ENCODE peak calls at places on chromosomes 1 and 21, in eight cellular contexts. A is colonic mucosa, G is breast epithelium, O is SK-N-SH, W is lower lobe of right lung, B is transverse colon, E is mucosa of descending colon, F is body of pancreas. V is an unnamed sample. For H3K36me3, the result is how much of the 10 kb centered on the place peaks cover.

GRCh38 chr1:28126778-28127430 is 38.5 kb upstream of the EYA3 start:
- DNase-seq in W (no peak), E (no peak), F (no peak), A (no peak), O (no peak), G (no peak), B (no peak), V (no peak)

GRCh38 chr1:151943591-151943990 is 34.3 kb upstream of the THEM4 start:
- DNase-seq in F (no peak), A (no peak), O (no peak), W (no peak), G (no peak), B (no peak), E (no peak), V (no peak)

GRCh38 chr1:153447498-153448170 is 12.8 kb downstream of the S100A7 start:
- DNase-seq in W (no peak), B (no peak), O (no peak), F (no peak), A (no peak), G (no peak), E (no peak), V (no peak)

GRCh38 chr1:20125091-20125490 is 5.8 kb upstream of the PLA2G2D start:
- DNase-seq in G (no peak), E (no peak), W (no peak), B (no peak), A (no peak), O (no peak), F (no peak), V (no peak)

GRCh38 chr1:226444901-226445300 is 37.0 kb upstream of the PARP1 start:
- DNase-seq in F (peak), O (no peak), G (no peak), E (no peak), B (peak), A (peak), W (no peak), V (no peak)

GRCh38 chr1:173669491-173669941 is at the start of gene ANKRD45:
- DNase-seq in E (peak), O (peak), B (no peak), F (peak), W (peak), G (no peak), A (no peak), V (peak)

GRCh38 chr1:7373936-7374760 is 396.9 kb upstream of the VAMP3 start:
- DNase-seq in W (no peak), E (no peak), G (no peak), B (no peak), F (no peak), A (no peak), O (no peak), V (no peak)

GRCh38 chr1:226060976-226061792 is 1.3 kb upstream of the H3-3A start:
- DNase-seq in O (peak), E (no peak), A (peak), F (no peak), W (no peak), G (no peak), B (no peak), V (peak)

GRCh38 chr1:248805905-248806304 is 19.8 kb downstream of the SH3BP5L start:
- DNase-seq in E (no peak), F (peak), G (no peak), A (no peak), O (no peak), W (no peak), B (no peak), V (no peak)

GRCh38 chr1:22876359-22877111 is 96.1 kb downstream of the LACTBL1 start:
- DNase-seq in A (no peak), O (no peak), F (no peak), B (no peak), G (no peak), W (no peak), E (no peak), V (peak)

GRCh38 chr1:118110580-118110979 is 74.4 kb downstream of the SPAG17 start:
- DNase-seq in W (no peak), G (no peak), E (no peak), O (no peak), B (no peak), F (no peak), A (no peak), V (no peak)

GRCh38 chr1:55374801-55375616 is 159.8 kb upstream of the USP24 start:
- DNase-seq in F (no peak), W (no peak), A (no peak), O (no peak), E (no peak), B (peak), G (no peak), V (no peak)

GRCh38 chr1:167057297-167057688 is 32.9 kb downstream of the GPA33 start:
- DNase-seq in O (peak), E (no peak), F (peak), W (no peak), G (no peak), B (no peak), A (no peak), V (peak)

GRCh38 chr1:54579337-54579781 is 31.3 kb downstream of the ACOT11 start:
- DNase-seq in A (no peak), O (no peak), W (no peak), F (no peak), B (no peak), E (no peak), G (peak), V (peak)

GRCh38 chr21:33871171-33871570 is 44.4 kb downstream of the ATP5PO start:
- DNase-seq in A (no peak), O (no peak), B (no peak), F (no peak), G (no peak), E (no peak), W (no peak), V (no peak)

GRCh38 chr1:60762176-60762575 is 320.2 kb upstream of the NFIA start:
- DNase-seq in B (no peak), O (no peak), A (no peak), G (no peak), W (no peak), E (no peak), F (no peak), V (no peak)

GRCh38 chr1:110309139-110309538 is 30.0 kb upstream of the RBM15 start:
- DNase-seq in O (no peak), A (no peak), B (no peak), E (no peak), W (no peak), F (peak), G (no peak), V (no peak)

GRCh38 chr1:203166192-203166940 is 9.3 kb downstream of the MYBPH start:
- DNase-seq in W (no peak), F (peak), E (no peak), B (peak), A (peak), O (no peak), G (no peak), V (peak)

GRCh38 chr1:39266269-39266668 is 61.8 kb downstream of the MACF1 start:
- DNase-seq in B (no peak), O (no peak), W (no peak), F (no peak), G (no peak), A (no peak), E (no peak), V (peak)

GRCh38 chr1:225424562-225425210 is 3.2 kb downstream of the LBR start:
- DNase-seq in A (no peak), W (no peak), E (no peak), F (no peak), B (no peak), G (no peak), O (no peak), V (no peak)

GRCh38 chr1:227793079-227793947 is 22.2 kb upstream of the PRSS38 start:
- DNase-seq in E (no peak), A (no peak), O (no peak), B (no peak), W (no peak), G (no peak), F (no peak), V (no peak)

GRCh38 chr1:19260211-19261138 is 8.9 kb downstream of the MRTO4 start:
- DNase-seq in W (no peak), B (peak), F (peak), O (no peak), G (no peak), E (peak), A (peak), V (peak)

GRCh38 chr1:70737125-70737524 is 310.5 kb downstream of the PTGER3 start:
- DNase-seq in G (no peak), W (no peak), B (no peak), F (no peak), O (no peak), A (no peak), E (no peak), V (no peak)

GRCh38 chr21:26965091-26965566 is 1.8 kb downstream of the ADAMTS5 start:
- DNase-seq in B (no peak), W (no peak), O (no peak), A (no peak), G (peak), E (no peak), F (no peak), V (peak)

GRCh38 chr1:22317231-22317919 is 134.3 kb upstream of the ZBTB40 start:
- DNase-seq in B (no peak), G (no peak), O (peak), F (no peak), W (no peak), E (no peak), A (no peak), V (peak)

GRCh38 chr1:209106237-209106741 is 477.2 kb upstream of the CAMK1G start:
- DNase-seq in E (no peak), B (no peak), G (no peak), W (no peak), F (no peak), O (peak), A (no peak), V (peak)

GRCh38 chr1:1393428-1393827 is 5.7 kb downstream of the CCNL2 start:
- DNase-seq in O (no peak), F (no peak), B (no peak), G (no peak), W (no peak), A (no peak), E (no peak), V (no peak)

GRCh38 chr1:225462714-225463574 is 35.1 kb upstream of the LBR start:
- DNase-seq in W (no peak), A (peak), G (no peak), E (no peak), B (no peak), O (peak), F (no peak), V (no peak)

GRCh38 chr21:22346576-22346975 is 1348.4 kb downstream of the NCAM2 start:
- DNase-seq in O (peak), A (no peak), E (no peak), B (no peak), F (no peak), G (no peak), W (no peak), V (no peak)

GRCh38 chr1:162699366-162699765 is 67.1 kb downstream of the DDR2 start:
- DNase-seq in F (no peak), O (no peak), A (no peak), W (no peak), E (no peak), B (no peak), G (no peak), V (no peak)

GRCh38 chr1:168488153-168488552 is 55.6 kb downstream of the XCL2 start:
- DNase-seq in G (peak), E (no peak), F (peak), A (no peak), B (no peak), W (no peak), O (no peak), V (no peak)

GRCh38 chr1:180026556-180026955 is 71.9 kb downstream of the CEP350 start:
- DNase-seq in E (no peak), G (no peak), W (no peak), A (no peak), B (no peak), F (no peak), O (no peak), V (no peak)

GRCh38 chr1:91582431-91582921 is 81.8 kb downstream of the CDC7 start:
- DNase-seq in B (no peak), F (no peak), E (no peak), O (no peak), A (no peak), W (no peak), G (no peak), V (no peak)

GRCh38 chr21:44054710-44055109 is 42.6 kb downstream of the TRAPPC10 start:
- DNase-seq in F (no peak), E (no peak), W (no peak), A (no peak), B (no peak), O (no peak), G (no peak), V (no peak)

GRCh38 chr1:236829085-236829484 is 34.0 kb downstream of the MTR start:
- DNase-seq in A (no peak), W (no peak), O (no peak), B (no peak), E (no peak), G (no peak), F (no peak), V (no peak)

GRCh38 chr1:236819856-236820255 is 24.8 kb downstream of the MTR start:
- DNase-seq in B (no peak), W (no peak), A (no peak), E (no peak), O (no peak), F (no peak), G (no peak), V (no peak)

GRCh38 chr1:236821111-236821625 is 26.1 kb downstream of the MTR start:
- DNase-seq in G (no peak), E (no peak), B (no peak), F (no peak), O (no peak), W (no peak), A (no peak), V (no peak)

GRCh38 chr1:236823559-236823958 is 28.5 kb downstream of the MTR start:
- DNase-seq in F (no peak), G (no peak), E (no peak), B (no peak), W (no peak), A (no peak), O (no peak), V (no peak)
- H3K36me3 ChIP-seq in F (under half), G (under half), E (under half), B (under half), W (half or more), A (under half), O (under half), V (under half)

GRCh38 chr1:112721966-112722524 is 6.9 kb upstream of the PPM1J start:
- DNase-seq in W (no peak), E (no peak), F (no peak), G (no peak), B (no peak), A (no peak), O (no peak), V (no peak)

GRCh38 chr1:112719706-112720105 is 4.6 kb upstream of the PPM1J start:
- DNase-seq in O (no peak), E (no peak), G (no peak), B (no peak), W (no peak), F (no peak), A (no peak), V (no peak)

GRCh38 chr1:112727716-112728115 is 12.6 kb upstream of the PPM1J start:
- DNase-seq in F (no peak), O (no peak), A (no peak), G (no peak), W (no peak), B (no peak), E (no peak), V (no peak)

GRCh38 chr1:112722601-112723510 is 7.7 kb upstream of the PPM1J start:
- DNase-seq in F (no peak), B (no peak), E (no peak), A (no peak), G (no peak), W (no peak), O (no peak), V (peak)

DNA sequence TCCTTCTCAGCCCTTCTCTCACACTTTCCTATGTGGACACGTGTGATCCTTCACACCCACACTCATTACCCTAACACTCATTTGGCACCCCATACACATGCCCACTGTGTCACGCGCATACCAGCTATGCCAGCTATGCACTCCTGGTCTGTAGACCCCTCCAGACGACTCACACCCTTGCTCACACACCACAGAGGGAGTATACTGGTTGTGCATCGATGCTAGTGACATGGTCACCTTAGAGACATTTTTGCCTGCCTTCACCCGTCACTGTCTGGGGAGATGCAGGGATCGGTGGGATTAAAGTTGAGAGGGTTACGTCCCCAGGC is 8.3 kb upstream of the PPM1J start:
- DNase-seq in W (no peak), A (no peak), E (no peak), B (no peak), G (no peak), O (no peak), F (no peak), V (no peak)
- H3K4me3 ChIP-seq in W (no peak), A (no peak), E (no peak), B (no peak), G (no peak), O (no peak), F (no peak), V (peak)

GRCh38 chr21:46390603-46391545 is 66.9 kb downstream of the PCNT start:
- DNase-seq in A (no peak), E (peak), W (peak), G (no peak), O (no peak), F (no peak), B (no peak), V (peak)
- H3K36me3 ChIP-seq in A (under half), E (under half), W (half or more), G (under half), O (under half), F (under half), B (under half), V (under half)

GRCh38 chr1:181135462-181135781 is 46.9 kb downstream of the IER5 start:
- DNase-seq in F (no peak), O (peak), G (no peak), W (no peak), B (no peak), E (no peak), A (peak), V (peak)
- H3K4me3 ChIP-seq in F (no peak), O (no peak), G (no peak), W (no peak), B (no peak), E (no peak), A (no peak), V (no peak)

GRCh38 chr21:46555678-46556077 is 49.2 kb downstream of the S100B start:
- DNase-seq in O (no peak), F (no peak), A (no peak), B (no peak), W (no peak), G (no peak), E (no peak), V (no peak)

GRCh38 chr21:46553993-46554392 is 50.9 kb downstream of the S100B start:
- DNase-seq in F (no peak), O (no peak), B (no peak), W (no peak), G (no peak), E (no peak), A (no peak), V (no peak)

GRCh38 chr21:46556802-46557201 is 48.1 kb downstream of the S100B start:
- DNase-seq in A (no peak), F (no peak), O (no peak), G (no peak), B (no peak), E (no peak), W (no peak), V (no peak)

GRCh38 chr21:46554431-46555224 is 50.3 kb downstream of the S100B start:
- DNase-seq in W (peak), E (no peak), A (no peak), B (no peak), G (no peak), F (no peak), O (no peak), V (peak)

DNA sequence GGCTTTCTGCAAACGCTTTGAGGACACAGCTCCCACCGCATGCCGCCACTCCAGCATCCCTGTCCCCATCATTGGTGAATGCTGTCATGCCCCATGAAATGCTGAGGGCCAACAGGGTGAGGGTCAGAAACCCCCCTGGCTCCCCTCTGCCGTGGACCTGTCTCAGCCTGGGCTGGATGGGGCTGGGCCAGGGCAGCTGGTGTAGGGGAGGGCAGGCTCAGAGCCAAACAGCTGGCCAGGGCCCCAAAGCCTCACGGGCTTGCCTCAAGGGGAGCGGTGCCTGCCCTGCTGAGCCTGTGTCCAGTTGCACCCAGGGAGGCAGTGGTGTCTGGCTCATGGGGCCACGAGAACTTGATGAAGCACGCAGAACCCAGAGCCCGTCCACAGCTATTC is 49.7 kb downstream of the S100B start:
- DNase-seq in G (no peak), O (no peak), B (no peak), E (no peak), A (no peak), F (no peak), W (peak), V (no peak)
- H3K36me3 ChIP-seq in G (under half), O (under half), B (under half), E (under half), A (under half), F (under half), W (half or more), V (under half)

GRCh38 chr1:230156536-230156935 is 89.5 kb downstream of the GALNT2 start:
- DNase-seq in E (no peak), F (no peak), O (no peak), W (no peak), G (no peak), B (no peak), A (no peak), V (no peak)

GRCh38 chr1:230155021-230155420 is 88.0 kb downstream of the GALNT2 start:
- DNase-seq in F (no peak), B (no peak), O (no peak), W (no peak), A (no peak), G (no peak), E (no peak), V (no peak)

GRCh38 chr1:230153655-230154296 is 86.7 kb downstream of the GALNT2 start:
- DNase-seq in O (no peak), A (no peak), B (no peak), E (no peak), G (no peak), F (peak), W (peak), V (no peak)

GRCh38 chr1:230157409-230158390 is 90.7 kb downstream of the GALNT2 start:
- DNase-seq in B (no peak), A (no peak), W (no peak), O (no peak), G (no peak), E (no peak), F (no peak), V (no peak)

GRCh38 chr1:230156068-230156467 is 89.0 kb downstream of the GALNT2 start:
- DNase-seq in B (no peak), G (no peak), E (no peak), A (no peak), O (no peak), F (no peak), W (no peak), V (no peak)
- H3K4me3 ChIP-seq in B (no peak), G (no peak), E (no peak), A (no peak), O (no peak), F (no peak), W (no peak), V (no peak)

GRCh38 chr1:230909974-230910754 is 41.8 kb upstream of the C1orf198 start:
- DNase-seq in A (no peak), G (peak), E (no peak), W (no peak), B (no peak), F (no peak), O (no peak), V (no peak)
- H3K36me3 ChIP-seq in A (under half), G (under half), E (under half), W (half or more), B (under half), F (under half), O (under half), V (under half)

DNA sequence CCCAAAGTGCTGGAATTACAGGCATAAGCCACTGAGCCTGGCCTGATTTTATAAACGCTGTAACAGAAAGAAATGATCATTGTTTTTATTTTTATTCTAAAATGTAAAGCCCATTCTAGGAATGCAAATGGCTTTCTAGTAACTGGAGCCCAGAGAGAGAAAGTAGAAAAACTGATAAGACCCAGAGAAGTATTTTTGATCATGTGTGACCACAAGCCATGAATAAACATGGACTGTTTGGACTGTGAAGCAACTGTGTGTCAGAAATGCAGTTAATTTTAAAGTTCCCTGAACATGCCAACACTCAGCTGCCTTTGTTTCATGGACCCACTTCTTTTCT is 39.7 kb downstream of the EIF2B3 start:
- DNase-seq in B (no peak), F (no peak), G (no peak), W (no peak), E (no peak), A (no peak), O (no peak), V (no peak)
- H3K4me3 ChIP-seq in B (no peak), F (no peak), G (no peak), W (no peak), E (no peak), A (no peak), O (no peak), V (no peak)

GRCh38 chr1:24913616-24914225 is 16.4 kb downstream of the RUNX3 start:
- DNase-seq in E (peak), F (no peak), G (no peak), O (no peak), W (no peak), B (no peak), A (no peak), V (no peak)
- H3K36me3 ChIP-seq in E (under half), F (under half), G (under half), O (under half), W (under half), B (under half), A (under half), V (under half)

GRCh38 chr1:206808615-206809014 is 36.3 kb upstream of the IL10 start:
- DNase-seq in B (peak), W (no peak), O (no peak), F (peak), G (no peak), A (no peak), E (no peak), V (no peak)
- H3K4me3 ChIP-seq in B (no peak), W (no peak), O (no peak), F (no peak), G (no peak), A (no peak), E (no peak), V (no peak)